ENCODE peak calls at places on chromosomes 16 and 17, in seven cellular contexts. C, I, Z, S, E, B and K are unnamed samples.
A peak's percentile ranks its signal among the peaks of the same experiment; 100 is the strongest.

GRCh38 chr16:48498761-48499600 is 111.0 kb downstream of the N4BP1 start:
- DNase-seq in B (peak; percentile 35), I (no peak), S (no peak), C (no peak), E (no peak), Z (no peak), K (no peak)

GRCh38 chr17:77151236-77151635 is 10.5 kb downstream of the SEC14L1 start:
- DNase-seq in I (no peak), Z (no peak), B (no peak), C (no peak), S (no peak), E (no peak), K (no peak)

GRCh38 chr17:72333570-72333969 is 212.8 kb downstream of the SOX9 start:
- DNase-seq in Z (no peak), B (no peak), I (no peak), C (no peak), E (no peak), S (no peak), K (no peak)

GRCh38 chr16:58032710-58033293 is 7.2 kb downstream of the MMP15 start:
- DNase-seq in I (no peak), Z (no peak), B (no peak), S (peak; percentile 94), E (no peak), C (peak; percentile 55), K (no peak)

GRCh38 chr16:57544129-57544653 is 1.7 kb downstream of the ADGRG5 start:
- DNase-seq in B (no peak), C (peak; percentile 59), Z (peak; percentile 31), E (peak; percentile 95), I (no peak), S (no peak), K (no peak)

GRCh38 chr16:55403464-55403863 is 75.5 kb upstream of the MMP2 start:
- DNase-seq in C (no peak), Z (no peak), S (no peak), I (no peak), E (no peak), B (no peak), K (no peak)

GRCh38 chr17:79955167-79955549 is 80.5 kb downstream of the TBC1D16 start:
- DNase-seq in E (no peak), B (no peak), C (no peak), S (peak; percentile 32), Z (no peak), I (no peak), K (no peak)

GRCh38 chr16:50360033-50360778 is 8.6 kb downstream of the BRD7 start:
- DNase-seq in S (no peak), B (no peak), E (no peak), C (no peak), Z (no peak), I (no peak), K (no peak)

GRCh38 chr16:30472328-30472942 is at the start of gene ITGAL:
- DNase-seq in Z (no peak), S (no peak), C (no peak), I (no peak), E (peak; percentile 98), B (no peak), K (no peak)

GRCh38 chr16:4094138-4094773 is 22.0 kb downstream of the ADCY9 start:
- DNase-seq in C (no peak), I (no peak), Z (no peak), E (no peak), B (peak; percentile 84), S (no peak), K (no peak)

GRCh38 chr16:75114946-75115825 is 1.4 kb downstream of the LDHD start:
- DNase-seq in E (no peak), I (no peak), C (peak; percentile 3), S (peak; percentile 30), Z (no peak), B (no peak), K (no peak)

GRCh38 chr17:33990943-33991706 is 264.0 kb upstream of the CCL2 start:
- DNase-seq in I (no peak), S (no peak), B (no peak), C (peak; percentile 23), Z (no peak), E (no peak), K (no peak)

GRCh38 chr16:76265434-76266045 is 11.7 kb upstream of the CNTNAP4 start:
- DNase-seq in I (peak; percentile 51), Z (peak; percentile 92), C (peak; percentile 12), E (no peak), S (peak; percentile 10), B (peak; percentile 31), K (peak; percentile 6)

GRCh38 chr17:2267354-2267753 is 36.2 kb downstream of the SMG6 start:
- DNase-seq in E (no peak), S (peak; percentile 27), I (no peak), Z (no peak), C (no peak), B (no peak), K (no peak)

GRCh38 chr17:42520540-42520951 is 15.5 kb upstream of the NAGLU start:
- DNase-seq in Z (peak; percentile 55), I (no peak), E (no peak), C (no peak), S (no peak), B (peak; percentile 55), K (no peak)

GRCh38 chr17:81925860-81926450 is 1.6 kb downstream of the MAFG start:
- DNase-seq in Z (no peak), B (no peak), C (no peak), I (no peak), E (no peak), S (no peak), K (no peak)
- TF ChIP-seq YY1 in Z (no peak), B (no peak), C (no peak), I (no peak), E (no peak), S (no peak), K (no peak)

GRCh38 chr16:85615852-85616607 is 2.9 kb downstream of the GSE1 start:
- DNase-seq in B (peak; percentile 64), I (peak; percentile 80), E (peak; percentile 47), C (peak; percentile 81), S (peak; percentile 86), Z (peak; percentile 98), K (peak; percentile 48)

GRCh38 chr16:85613609-85614337 is 651 bp downstream of the GSE1 start:
- DNase-seq in B (peak; percentile 46), Z (peak; percentile 82), C (peak; percentile 88), S (peak; percentile 87), E (no peak), I (no peak), K (no peak)

GRCh38 chr16:85616608-85617311 is 3.6 kb downstream of the GSE1 start:
- DNase-seq in Z (no peak), B (no peak), S (peak; percentile 45), E (peak; percentile 51), I (no peak), C (peak; percentile 85), K (no peak)

GRCh38 chr16:85614338-85615013 is 1.4 kb downstream of the GSE1 start:
- DNase-seq in B (no peak), C (no peak), S (no peak), Z (no peak), E (no peak), I (no peak), K (no peak)

GRCh38 chr16:85615014-85615851 is 2.1 kb downstream of the GSE1 start:
- DNase-seq in B (peak; percentile 79), I (no peak), C (no peak), E (no peak), S (no peak), Z (peak; percentile 73), K (peak; percentile 93)
- TF ChIP-seq YY1 in B (peak; percentile 53), I (no peak), C (no peak), E (no peak), S (no peak), Z (no peak), K (peak; percentile 65)

GRCh38 chr17:74957935-74958549 is 14.5 kb downstream of the HID1 start:
- DNase-seq in C (peak; percentile 84), S (peak; percentile 96), I (peak; percentile 39), B (peak; percentile 41), Z (peak; percentile 100), E (no peak), K (no peak)
- TF ChIP-seq YY1 in C (no peak), S (no peak), I (no peak), B (peak; percentile 41), Z (no peak), E (peak; percentile 71), K (no peak)

GRCh38 chr17:4839965-4840892 is 7.1 kb downstream of the MINK1 start:
- DNase-seq in S (no peak), C (no peak), Z (no peak), E (no peak), I (no peak), B (no peak), K (no peak)
- TF ChIP-seq YY1 in S (no peak), C (no peak), Z (no peak), E (no peak), I (no peak), B (no peak), K (no peak)

GRCh38 chr17:66403846-66404597 is 101.6 kb downstream of the PRKCA start:
- DNase-seq in C (no peak), I (no peak), Z (no peak), E (no peak), B (no peak), S (no peak), K (no peak)
- TF ChIP-seq YY1 in C (no peak), I (no peak), Z (no peak), E (no peak), B (no peak), S (no peak), K (no peak)

GRCh38 chr17:54015734-54016133 is 193.0 kb downstream of the KIF2B start:
- DNase-seq in S (no peak), Z (no peak), C (no peak), B (no peak), I (no peak), E (no peak), K (no peak)

GRCh38 chr17:54007855-54008254 is 185.1 kb downstream of the KIF2B start:
- DNase-seq in S (no peak), E (no peak), C (no peak), I (no peak), Z (no peak), B (no peak), K (no peak)

GRCh38 chr17:54009502-54009901 is 186.8 kb downstream of the KIF2B start:
- DNase-seq in C (no peak), S (no peak), I (no peak), B (no peak), E (no peak), Z (no peak), K (no peak)

GRCh38 chr17:54013117-54013516 is 190.4 kb downstream of the KIF2B start:
- DNase-seq in B (no peak), Z (no peak), S (no peak), E (no peak), C (no peak), I (no peak), K (no peak)
- TF ChIP-seq YY1 in B (no peak), Z (no peak), S (no peak), E (no peak), C (no peak), I (no peak), K (no peak)